ENCODE peak calls at places on chromosomes 5 and 9, in six cellular contexts. One of them, this sample, is unnamed.

GRCh38 chr9:105620996-105621395 is 41.3 kb upstream of the TAL2 start:
- DNase-seq in Right ventricle myocardium superior: no peak
- DNase-seq in NCI-H510A: no peak
- DNase-seq in caudate nucleus: no peak
- DNase-seq in activated CD4-positive, alpha-beta memory T cell treated with anti-CD3 and anti-CD28 coated beads, Interleukin-2, amount 10 ng/mL, durations not matched to agents 7 days and 5 days: no peak
- DNase-seq in RWPE1: no peak
- DNase-seq in this sample: no peak

GRCh38 chr5:151686673-151687378 is at the start of gene SPARC:
- DNase-seq in Right ventricle myocardium superior: peak
- DNase-seq in NCI-H510A: peak
- DNase-seq in caudate nucleus: peak
- DNase-seq in activated CD4-positive, alpha-beta memory T cell treated with anti-CD3 and anti-CD28 coated beads, Interleukin-2, amount 10 ng/mL, durations not matched to agents 7 days and 5 days: no peak
- DNase-seq in RWPE1: peak
- DNase-seq in this sample: peak

GRCh38 chr9:109453210-109453842 is 44.8 kb downstream of the PTPN3 start:
- DNase-seq in Right ventricle myocardium superior: no peak
- DNase-seq in NCI-H510A: no peak
- DNase-seq in caudate nucleus: no peak
- DNase-seq in activated CD4-positive, alpha-beta memory T cell treated with anti-CD3 and anti-CD28 coated beads, Interleukin-2, amount 10 ng/mL, durations not matched to agents 7 days and 5 days: no peak
- DNase-seq in RWPE1: peak
- DNase-seq in this sample: peak

GRCh38 chr5:96741911-96742310 is 65.8 kb downstream of the ERAP1 start:
- DNase-seq in Right ventricle myocardium superior: no peak
- DNase-seq in NCI-H510A: no peak
- DNase-seq in caudate nucleus: no peak
- DNase-seq in activated CD4-positive, alpha-beta memory T cell treated with anti-CD3 and anti-CD28 coated beads, Interleukin-2, amount 10 ng/mL, durations not matched to agents 7 days and 5 days: no peak
- DNase-seq in RWPE1: no peak
- DNase-seq in this sample: no peak

GRCh38 chr9:37952731-37953130 is 48.8 kb upstream of the SLC25A51 start:
- DNase-seq in Right ventricle myocardium superior: no peak
- DNase-seq in NCI-H510A: no peak
- DNase-seq in caudate nucleus: no peak
- DNase-seq in activated CD4-positive, alpha-beta memory T cell treated with anti-CD3 and anti-CD28 coated beads, Interleukin-2, amount 10 ng/mL, durations not matched to agents 7 days and 5 days: no peak
- DNase-seq in RWPE1: peak
- DNase-seq in this sample: no peak

GRCh38 chr5:124952566-124952965 is 206.1 kb upstream of the ZNF608 start:
- DNase-seq in Right ventricle myocardium superior: no peak
- DNase-seq in NCI-H510A: no peak
- DNase-seq in caudate nucleus: no peak
- DNase-seq in activated CD4-positive, alpha-beta memory T cell treated with anti-CD3 and anti-CD28 coated beads, Interleukin-2, amount 10 ng/mL, durations not matched to agents 7 days and 5 days: no peak
- DNase-seq in RWPE1: no peak
- DNase-seq in this sample: no peak

GRCh38 chr5:103305829-103306228 is 47.3 kb downstream of the MACIR start:
- DNase-seq in Right ventricle myocardium superior: no peak
- DNase-seq in NCI-H510A: no peak
- DNase-seq in caudate nucleus: no peak
- DNase-seq in activated CD4-positive, alpha-beta memory T cell treated with anti-CD3 and anti-CD28 coated beads, Interleukin-2, amount 10 ng/mL, durations not matched to agents 7 days and 5 days: no peak
- DNase-seq in RWPE1: no peak
- DNase-seq in this sample: no peak

GRCh38 chr9:126295936-126296600 is 30.6 kb upstream of the MVB12B start:
- DNase-seq in Right ventricle myocardium superior: no peak
- DNase-seq in NCI-H510A: no peak
- DNase-seq in caudate nucleus: no peak
- DNase-seq in activated CD4-positive, alpha-beta memory T cell treated with anti-CD3 and anti-CD28 coated beads, Interleukin-2, amount 10 ng/mL, durations not matched to agents 7 days and 5 days: no peak
- DNase-seq in RWPE1: peak
- DNase-seq in this sample: no peak

GRCh38 chr5:93035194-93035593 is 545.8 kb downstream of the NR2F1-AS1 start:
- DNase-seq in Right ventricle myocardium superior: no peak
- DNase-seq in NCI-H510A: no peak
- DNase-seq in caudate nucleus: no peak
- DNase-seq in activated CD4-positive, alpha-beta memory T cell treated with anti-CD3 and anti-CD28 coated beads, Interleukin-2, amount 10 ng/mL, durations not matched to agents 7 days and 5 days: no peak
- DNase-seq in RWPE1: no peak
- DNase-seq in this sample: no peak

GRCh38 chr9:133490201-133490681 is 11.3 kb upstream of the SLC2A6 start:
- DNase-seq in Right ventricle myocardium superior: no peak
- DNase-seq in NCI-H510A: no peak
- DNase-seq in caudate nucleus: no peak
- DNase-seq in activated CD4-positive, alpha-beta memory T cell treated with anti-CD3 and anti-CD28 coated beads, Interleukin-2, amount 10 ng/mL, durations not matched to agents 7 days and 5 days: no peak
- DNase-seq in RWPE1: no peak
- DNase-seq in this sample: no peak

GRCh38 chr5:106408141-106408540 is 1262.6 kb downstream of the EFNA5 start:
- DNase-seq in Right ventricle myocardium superior: no peak
- DNase-seq in NCI-H510A: no peak
- DNase-seq in caudate nucleus: no peak
- DNase-seq in activated CD4-positive, alpha-beta memory T cell treated with anti-CD3 and anti-CD28 coated beads, Interleukin-2, amount 10 ng/mL, durations not matched to agents 7 days and 5 days: no peak
- DNase-seq in RWPE1: no peak
- DNase-seq in this sample: no peak

GRCh38 chr5:97549496-97549895 is 366.4 kb upstream of the RIOK2 start:
- DNase-seq in Right ventricle myocardium superior: no peak
- DNase-seq in NCI-H510A: no peak
- DNase-seq in caudate nucleus: no peak
- DNase-seq in activated CD4-positive, alpha-beta memory T cell treated with anti-CD3 and anti-CD28 coated beads, Interleukin-2, amount 10 ng/mL, durations not matched to agents 7 days and 5 days: no peak
- DNase-seq in RWPE1: peak
- DNase-seq in this sample: no peak

GRCh38 chr5:117680421-117680820 is 1105.8 kb upstream of the SEMA6A start:
- DNase-seq in Right ventricle myocardium superior: no peak
- DNase-seq in NCI-H510A: no peak
- DNase-seq in caudate nucleus: no peak
- DNase-seq in activated CD4-positive, alpha-beta memory T cell treated with anti-CD3 and anti-CD28 coated beads, Interleukin-2, amount 10 ng/mL, durations not matched to agents 7 days and 5 days: no peak
- DNase-seq in RWPE1: no peak
- DNase-seq in this sample: no peak

GRCh38 chr5:181205402-181205734 is 372 bp upstream of the TRIM7 start:
- DNase-seq in Right ventricle myocardium superior: no peak
- DNase-seq in NCI-H510A: no peak
- DNase-seq in caudate nucleus: no peak
- DNase-seq in activated CD4-positive, alpha-beta memory T cell treated with anti-CD3 and anti-CD28 coated beads, Interleukin-2, amount 10 ng/mL, durations not matched to agents 7 days and 5 days: no peak
- DNase-seq in RWPE1: no peak
- DNase-seq in this sample: no peak

GRCh38 chr9:15915711-15916110 is 362.9 kb downstream of the CCDC171 start:
- DNase-seq in Right ventricle myocardium superior: no peak
- DNase-seq in NCI-H510A: no peak
- DNase-seq in caudate nucleus: no peak
- DNase-seq in activated CD4-positive, alpha-beta memory T cell treated with anti-CD3 and anti-CD28 coated beads, Interleukin-2, amount 10 ng/mL, durations not matched to agents 7 days and 5 days: no peak
- DNase-seq in RWPE1: no peak
- DNase-seq in this sample: no peak

GRCh38 chr5:132251220-132251725 is 6.2 kb upstream of the PDLIM4 start:
- DNase-seq in Right ventricle myocardium superior: no peak
- DNase-seq in NCI-H510A: no peak
- DNase-seq in caudate nucleus: peak
- DNase-seq in activated CD4-positive, alpha-beta memory T cell treated with anti-CD3 and anti-CD28 coated beads, Interleukin-2, amount 10 ng/mL, durations not matched to agents 7 days and 5 days: no peak
- DNase-seq in RWPE1: no peak
- DNase-seq in this sample: no peak

GRCh38 chr5:34924462-34924765 is 4.9 kb upstream of the DNAJC21 start:
- DNase-seq in Right ventricle myocardium superior: no peak
- DNase-seq in NCI-H510A: no peak
- DNase-seq in caudate nucleus: no peak
- DNase-seq in activated CD4-positive, alpha-beta memory T cell treated with anti-CD3 and anti-CD28 coated beads, Interleukin-2, amount 10 ng/mL, durations not matched to agents 7 days and 5 days: no peak
- DNase-seq in RWPE1: no peak
- DNase-seq in this sample: no peak

GRCh38 chr5:160310910-160311295 is 1.5 kb downstream of the CCNJL start:
- DNase-seq in Right ventricle myocardium superior: no peak
- DNase-seq in NCI-H510A: no peak
- DNase-seq in caudate nucleus: no peak
- DNase-seq in activated CD4-positive, alpha-beta memory T cell treated with anti-CD3 and anti-CD28 coated beads, Interleukin-2, amount 10 ng/mL, durations not matched to agents 7 days and 5 days: no peak
- DNase-seq in RWPE1: no peak
- DNase-seq in this sample: no peak

This sample was measured in NT2/D1.